ENCODE peak calls at places on chromosomes 7 and 10, in six cellular contexts. W, U, I, J, O and H are unnamed samples.

GRCh38 chr10:132360766-132361447 is 28.9 kb downstream of the LRRC27 start:
- DNase-seq in W (peak), U (no peak), I (peak), J (no peak), O (no peak), H (no peak)

GRCh38 chr7:116782177-116782711 is 80.1 kb upstream of the CAPZA2 start:
- DNase-seq in W (no peak), U (no peak), I (no peak), J (no peak), O (no peak), H (no peak)

GRCh38 chr10:130038019-130038555 is 72.5 kb downstream of the C10orf143 start:
- DNase-seq in W (no peak), U (no peak), I (no peak), J (no peak), O (no peak), H (no peak)

GRCh38 chr10:61835069-61835908 is 66.2 kb upstream of the ARID5B start:
- DNase-seq in W (peak), U (no peak), I (peak), J (no peak), O (no peak), H (no peak)

GRCh38 chr7:6393667-6394056 is 54.1 kb downstream of the DAGLB start:
- DNase-seq in W (no peak), U (no peak), I (no peak), J (no peak), O (no peak), H (no peak)

GRCh38 chr7:141012044-141012685 is 2.6 kb downstream of the MRPS33 start:
- DNase-seq in W (peak), U (peak), I (peak), J (peak), O (no peak), H (peak)

GRCh38 chr10:103676058-103676785 is 179.2 kb downstream of the SH3PXD2A start:
- DNase-seq in W (no peak), U (no peak), I (no peak), J (no peak), O (no peak), H (no peak)

GRCh38 chr10:77501846-77502251 is 135.8 kb downstream of the KCNMA1 start:
- DNase-seq in W (no peak), U (no peak), I (no peak), J (no peak), O (no peak), H (no peak)

GRCh38 chr7:135508853-135509588 is 881 bp downstream of the CNOT4 start:
- DNase-seq in W (peak), U (no peak), I (peak), J (no peak), O (no peak), H (peak)

GRCh38 chr7:26988975-26989374 is 106.8 kb downstream of the HOXA1 start:
- DNase-seq in W (no peak), U (no peak), I (no peak), J (no peak), O (no peak), H (no peak)

GRCh38 chr10:71571460-71572175 is 148.0 kb downstream of the C10orf105 start:
- DNase-seq in W (no peak), U (no peak), I (no peak), J (no peak), O (no peak), H (no peak)

GRCh38 chr7:79524048-79524447 is 70.6 kb upstream of the MAGI2 start:
- DNase-seq in W (no peak), U (no peak), I (no peak), J (no peak), O (no peak), H (no peak)

GRCh38 chr10:129766611-129767550 is 197.2 kb downstream of the EBF3 start:
- DNase-seq in W (no peak), U (peak), I (no peak), J (peak), O (no peak), H (peak)

GRCh38 chr10:24751716-24752115 is 28.0 kb upstream of the ARHGAP21 start:
- DNase-seq in W (no peak), U (no peak), I (no peak), J (no peak), O (no peak), H (no peak)

GRCh38 chr7:54712777-54713176 is 46.2 kb downstream of the SEC61G start:
- DNase-seq in W (no peak), U (no peak), I (no peak), J (no peak), O (no peak), H (no peak)

GRCh38 chr7:16051561-16052280 is 365.2 kb upstream of the MEOX2 start:
- DNase-seq in W (no peak), U (no peak), I (no peak), J (no peak), O (no peak), H (no peak)

GRCh38 chr10:69232252-69232651 is 12.1 kb downstream of the HKDC1 start:
- DNase-seq in W (no peak), U (no peak), I (no peak), J (no peak), O (no peak), H (no peak)

GRCh38 chr10:62456611-62457101 is 82.5 kb downstream of the ZNF365 start:
- DNase-seq in W (no peak), U (no peak), I (no peak), J (no peak), O (no peak), H (no peak)

GRCh38 chr10:5538892-5539651 is 14.3 kb downstream of the CALML3 start:
- DNase-seq in W (no peak), U (no peak), I (no peak), J (no peak), O (no peak), H (no peak)

GRCh38 chr10:110052911-110053310 is 45.1 kb downstream of the ADD3 start:
- DNase-seq in W (no peak), U (no peak), I (no peak), J (no peak), O (no peak), H (no peak)

GRCh38 chr7:20561908-20562307 is 53.6 kb upstream of the ABCB5 start:
- DNase-seq in W (no peak), U (no peak), I (no peak), J (no peak), O (no peak), H (no peak)

GRCh38 chr7:33764752-33765451 is 140.4 kb upstream of the BMPER start:
- DNase-seq in W (no peak), U (no peak), I (no peak), J (no peak), O (no peak), H (no peak)

GRCh38 chr10:129096340-129096984 is 370.6 kb upstream of the MGMT start:
- DNase-seq in W (no peak), U (no peak), I (no peak), J (no peak), O (no peak), H (no peak)

GRCh38 chr10:96188911-96189310 is 58.8 kb downstream of the ZNF518A start:
- DNase-seq in W (no peak), U (no peak), I (no peak), J (no peak), O (no peak), H (no peak)

GRCh38 chr7:78134256-78134655 is 335.7 kb downstream of the PHTF2 start:
- DNase-seq in W (no peak), U (no peak), I (peak), J (no peak), O (peak), H (no peak)

GRCh38 chr10:78553792-78554191 is 515.0 kb upstream of the ZMIZ1 start:
- DNase-seq in W (no peak), U (no peak), I (no peak), J (no peak), O (no peak), H (no peak)

GRCh38 chr7:3244241-3244814 is 56.7 kb upstream of the SDK1 start:
- DNase-seq in W (no peak), U (no peak), I (no peak), J (no peak), O (no peak), H (no peak)

GRCh38 chr10:78847486-78847885 is 221.3 kb upstream of the ZMIZ1 start:
- DNase-seq in W (no peak), U (no peak), I (no peak), J (no peak), O (no peak), H (no peak)

GRCh38 chr10:48811917-48812316 is 127.2 kb downstream of the WDFY4 start:
- DNase-seq in W (no peak), U (no peak), I (no peak), J (no peak), O (no peak), H (no peak)

GRCh38 chr10:23755557-23755956 is 316.7 kb downstream of the OTUD1 start:
- DNase-seq in W (no peak), U (no peak), I (no peak), J (no peak), O (no peak), H (no peak)

GRCh38 chr7:123208793-123209192 is 9.0 kb upstream of the SLC13A1 start:
- DNase-seq in W (no peak), U (no peak), I (no peak), J (no peak), O (no peak), H (no peak)

GRCh38 chr10:77186936-77187335 is 450.7 kb downstream of the KCNMA1 start:
- DNase-seq in W (no peak), U (no peak), I (no peak), J (no peak), O (no peak), H (no peak)

GRCh38 chr7:106071999-106072714 is 40.0 kb downstream of the SYPL1 start:
- DNase-seq in W (no peak), U (no peak), I (no peak), J (peak), O (no peak), H (no peak)

GRCh38 chr10:3143366-3143765 is 29.2 kb downstream of the PITRM1 start:
- DNase-seq in W (no peak), U (no peak), I (no peak), J (no peak), O (no peak), H (no peak)

GRCh38 chr7:105768117-105768516 is 108.3 kb downstream of the ATXN7L1 start:
- DNase-seq in W (no peak), U (no peak), I (no peak), J (no peak), O (no peak), H (no peak)

GRCh38 chr7:12746211-12746610 is 58.8 kb downstream of the ARL4A start:
- DNase-seq in W (no peak), U (no peak), I (no peak), J (no peak), O (no peak), H (no peak)

GRCh38 chr7:157320607-157320979 is 16.2 kb upstream of the DNAJB6 start:
- DNase-seq in W (peak), U (no peak), I (no peak), J (peak), O (no peak), H (no peak)

DNA sequence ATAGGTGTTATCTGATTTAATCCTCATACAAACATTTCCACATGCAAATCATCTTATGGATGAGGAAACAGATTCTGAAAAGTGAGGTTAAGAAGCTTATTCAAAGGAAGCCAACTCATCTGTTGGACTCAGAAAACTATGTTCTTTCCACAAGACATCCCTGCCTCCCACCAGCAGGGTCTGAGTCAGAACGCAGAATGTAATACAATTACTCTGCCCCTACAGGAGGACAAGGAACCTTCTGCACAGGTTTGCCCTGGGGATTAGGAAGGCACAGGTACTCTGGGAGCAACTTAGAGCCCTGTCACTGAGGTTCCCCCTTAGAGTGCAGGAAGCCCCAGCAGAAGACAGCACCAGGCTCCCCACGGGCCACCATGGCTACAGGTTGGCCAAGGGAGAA is 255.7 kb downstream of the TNS3 start:
- DNase-seq in W (no peak), U (no peak), I (no peak), J (no peak), O (no peak), H (no peak)
- TF ChIP-seq CTCF in W (no peak), U (no peak), I (no peak), J (no peak), O (no peak), H (peak)

GRCh38 chr10:90652519-90652918 is 205.3 kb downstream of the HTR7 start:
- DNase-seq in W (no peak), U (no peak), I (no peak), J (no peak), O (no peak), H (no peak)
- TF ChIP-seq CTCF in W (peak), U (no peak), I (no peak), J (no peak), O (peak), H (peak)

GRCh38 chr7:25839084-25839769 is 312.8 kb upstream of the NFE2L3 start:
- DNase-seq in W (no peak), U (no peak), I (no peak), J (no peak), O (no peak), H (no peak)
- TF ChIP-seq CTCF in W (peak), U (no peak), I (peak), J (no peak), O (no peak), H (peak)

GRCh38 chr7:5139998-5140397 is 50.0 kb upstream of the WIPI2 start:
- DNase-seq in W (peak), U (peak), I (peak), J (no peak), O (no peak), H (peak)
- TF ChIP-seq CTCF in W (peak), U (peak), I (peak), J (peak), O (peak), H (peak)

GRCh38 chr10:31322647-31323046 is 3.6 kb downstream of the ZEB1 start:
- DNase-seq in W (no peak), U (no peak), I (no peak), J (no peak), O (no peak), H (no peak)
- TF ChIP-seq CTCF in W (peak), U (no peak), I (no peak), J (peak), O (peak), H (no peak)

DNA sequence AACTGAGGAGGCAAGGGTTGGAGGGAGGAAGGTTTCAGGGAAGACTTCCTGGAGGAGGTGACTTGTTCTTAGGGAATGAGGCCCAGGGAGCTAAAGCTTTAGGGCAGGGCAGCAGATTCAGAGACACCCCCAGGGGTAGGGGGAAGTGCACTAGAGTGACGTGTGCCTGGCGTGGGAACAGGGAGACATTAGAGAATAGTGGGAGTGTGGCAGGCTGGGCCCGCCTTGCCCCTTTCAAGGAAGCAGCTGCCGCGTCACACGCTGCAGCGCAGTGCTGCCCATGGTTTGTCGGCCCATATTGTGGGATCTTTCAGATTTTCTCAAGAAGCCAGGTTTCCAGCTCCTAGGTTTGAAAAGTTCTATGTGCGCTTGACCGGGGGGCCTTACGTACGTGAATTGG is 139.4 kb downstream of the LHPP start:
- DNase-seq in W (no peak), U (no peak), I (no peak), J (no peak), O (no peak), H (no peak)
- TF ChIP-seq CTCF in W (no peak), U (no peak), I (no peak), J (no peak), O (no peak), H (no peak)

DNA sequence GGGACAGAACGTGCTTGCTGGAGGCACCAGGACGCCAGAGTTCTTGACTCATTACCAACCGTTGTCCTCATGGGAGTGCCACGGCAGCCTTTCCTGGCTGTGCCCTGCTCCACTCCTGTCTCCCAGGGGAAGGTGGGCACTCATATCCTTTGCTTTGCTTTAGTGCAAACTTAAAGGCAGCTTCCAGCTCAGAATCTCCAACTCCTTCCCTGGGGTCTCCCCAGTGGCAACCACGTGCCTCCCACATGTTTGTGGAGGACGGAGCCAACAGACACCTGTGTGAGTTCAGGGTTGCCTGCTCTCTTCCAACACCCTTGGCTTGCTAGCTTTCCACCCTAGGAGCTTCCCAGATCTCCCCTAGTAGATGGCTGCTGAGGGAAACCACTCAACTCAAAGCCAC is 52.0 kb upstream of the HMX3 start:
- DNase-seq in W (no peak), U (no peak), I (no peak), J (no peak), O (no peak), H (no peak)
- TF ChIP-seq CTCF in W (no peak), U (no peak), I (no peak), J (no peak), O (no peak), H (no peak)

GRCh38 chr10:21336476-21337170 is 188.9 kb downstream of the SKIDA1 start:
- DNase-seq in W (no peak), U (no peak), I (no peak), J (peak), O (no peak), H (no peak)

GRCh38 chr10:21343087-21343486 is 182.4 kb downstream of the SKIDA1 start:
- DNase-seq in W (no peak), U (no peak), I (no peak), J (no peak), O (no peak), H (no peak)

GRCh38 chr10:21334891-21335696 is 190.4 kb downstream of the SKIDA1 start:
- DNase-seq in W (no peak), U (no peak), I (no peak), J (peak), O (no peak), H (no peak)

GRCh38 chr10:21340341-21340740 is 185.1 kb downstream of the SKIDA1 start:
- DNase-seq in W (no peak), U (no peak), I (no peak), J (no peak), O (no peak), H (no peak)

GRCh38 chr10:21337171-21337792 is 188.2 kb downstream of the SKIDA1 start:
- DNase-seq in W (no peak), U (no peak), I (no peak), J (no peak), O (no peak), H (no peak)
- TF ChIP-seq CTCF in W (no peak), U (no peak), I (peak), J (no peak), O (no peak), H (no peak)